ENCODE peak calls at places on chromosomes 6 and 20, in six cellular contexts. Q is fibroblast of lung, L is GM10248, X is progenitor cell of endocrine pancreas, D is psoas muscle, B is activated B cell treated with CpG ODN at 0.5 μM for 24 hours. Z is an unnamed sample.

GRCh38 chr6:33696076-33696475 is 15.4 kb downstream of the UQCC2 start:
- DNase-seq in Q (no peak), L (no peak), X (no peak), D (peak), B (no peak), Z (no peak)

GRCh38 chr6:161374971-161375873 is 101.4 kb upstream of the AGPAT4 start:
- DNase-seq in Q (peak), L (no peak), X (no peak), D (peak), B (no peak), Z (no peak)

GRCh38 chr20:53797085-53797484 is 203.4 kb upstream of the ZNF217 start:
- DNase-seq in Q (no peak), L (no peak), X (no peak), D (no peak), B (no peak), Z (no peak)

GRCh38 chr20:19885981-19886665 is 128.1 kb downstream of the RIN2 start:
- DNase-seq in Q (peak), L (no peak), X (no peak), D (peak), B (no peak), Z (no peak)

GRCh38 chr20:57928181-57928967 is 218.6 kb upstream of the PMEPA1 start:
- DNase-seq in Q (peak), L (no peak), X (no peak), D (no peak), B (no peak), Z (no peak)

GRCh38 chr6:39430968-39431523 is 108.5 kb upstream of the KCNK16 start:
- DNase-seq in Q (peak), L (no peak), X (no peak), D (peak), B (no peak), Z (no peak)

GRCh38 chr6:33695451-33695855 is 16.0 kb downstream of the UQCC2 start:
- DNase-seq in Q (no peak), L (no peak), X (no peak), D (peak), B (no peak), Z (no peak)

GRCh38 chr20:13723015-13723414 is 61.7 kb downstream of the ESF1 start:
- DNase-seq in Q (no peak), L (no peak), X (no peak), D (no peak), B (no peak), Z (no peak)

GRCh38 chr20:44650777-44651493 is 564 bp downstream of the ADA start:
- DNase-seq in Q (no peak), L (no peak), X (no peak), D (peak), B (peak), Z (peak)

GRCh38 chr6:112176175-112176574 is 78.2 kb downstream of the LAMA4 start:
- DNase-seq in Q (no peak), L (no peak), X (no peak), D (no peak), B (no peak), Z (no peak)

GRCh38 chr6:121823437-121823851 is 388.0 kb downstream of the GJA1 start:
- DNase-seq in Q (peak), L (no peak), X (no peak), D (no peak), B (no peak), Z (no peak)

GRCh38 chr20:47319517-47320252 is 36.8 kb downstream of the ZMYND8 start:
- DNase-seq in Q (peak), L (no peak), X (peak), D (no peak), B (no peak), Z (no peak)

GRCh38 chr20:10682939-10683338 is 9.1 kb upstream of the JAG1 start:
- DNase-seq in Q (no peak), L (no peak), X (no peak), D (no peak), B (no peak), Z (no peak)

GRCh38 chr6:167791036-167791779 is 35.5 kb upstream of the AFDN start:
- DNase-seq in Q (no peak), L (no peak), X (no peak), D (no peak), B (no peak), Z (no peak)

GRCh38 chr6:31729515-31729978 is 448 bp upstream of the DDAH2 start:
- DNase-seq in Q (peak), L (peak), X (peak), D (peak), B (peak), Z (peak)

GRCh38 chr6:140040391-140040790 is 665.9 kb upstream of the CITED2 start:
- DNase-seq in Q (peak), L (no peak), X (no peak), D (no peak), B (no peak), Z (no peak)

GRCh38 chr6:100979269-100979668 is 98.1 kb upstream of the ASCC3 start:
- DNase-seq in Q (no peak), L (no peak), X (no peak), D (no peak), B (no peak), Z (no peak)

GRCh38 chr6:38213275-38213674 is 393.7 kb downstream of the ZFAND3 start:
- DNase-seq in Q (no peak), L (no peak), X (no peak), D (no peak), B (no peak), Z (no peak)

GRCh38 chr6:117449549-117450439 is 24.1 kb upstream of the ROS1 start:
- DNase-seq in Q (peak), L (peak), X (peak), D (no peak), B (no peak), Z (peak)

GRCh38 chr6:23308166-23308565 is 738.8 kb downstream of the HDGFL1 start:
- DNase-seq in Q (no peak), L (no peak), X (no peak), D (no peak), B (no peak), Z (no peak)

GRCh38 chr20:57465486-57465885 is 59.5 kb downstream of the CTCFL start:
- DNase-seq in Q (no peak), L (no peak), X (no peak), D (peak), B (no peak), Z (no peak)

GRCh38 chr20:34579936-34580587 is 21.5 kb downstream of the MAP1LC3A start:
- DNase-seq in Q (peak), L (peak), X (no peak), D (no peak), B (no peak), Z (peak)

GRCh38 chr6:89351632-89352328 is 742 bp downstream of the UBE2J1 start:
- DNase-seq in Q (no peak), L (no peak), X (no peak), D (no peak), B (no peak), Z (no peak)

GRCh38 chr6:30888472-30889137 is 4.3 kb downstream of the DDR1 start:
- DNase-seq in Q (peak), L (no peak), X (no peak), D (no peak), B (no peak), Z (no peak)

GRCh38 chr20:62782149-62782892 is 14.0 kb upstream of the MRGBP start:
- DNase-seq in Q (no peak), L (no peak), X (no peak), D (no peak), B (no peak), Z (no peak)

GRCh38 chr6:46815130-46815529 is 21.9 kb downstream of the MEP1A start:
- DNase-seq in Q (peak), L (no peak), X (no peak), D (no peak), B (no peak), Z (no peak)

GRCh38 chr20:61668064-61668463 is 397.6 kb downstream of the TAF4 start:
- DNase-seq in Q (no peak), L (no peak), X (no peak), D (no peak), B (no peak), Z (no peak)

GRCh38 chr6:37783025-37783825 is 36.3 kb upstream of the ZFAND3 start:
- DNase-seq in Q (peak), L (peak), X (no peak), D (peak), B (no peak), Z (peak)

GRCh38 chr6:38131527-38131965 is 312.0 kb downstream of the ZFAND3 start:
- DNase-seq in Q (peak), L (no peak), X (no peak), D (no peak), B (no peak), Z (peak)

GRCh38 chr6:579339-579738 is 77.6 kb downstream of the HUS1B start:
- DNase-seq in Q (no peak), L (no peak), X (no peak), D (no peak), B (no peak), Z (no peak)
- TF ChIP-seq CTCF in Q (peak), L (no peak), X (peak), D (no peak), B (no peak), Z (no peak)

GRCh38 chr6:110999634-111000270 is 17.9 kb downstream of the RPF2 start:
- DNase-seq in Q (peak), L (no peak), X (no peak), D (no peak), B (no peak), Z (no peak)
- TF ChIP-seq CTCF in Q (peak), L (no peak), X (peak), D (peak), B (no peak), Z (peak)

GRCh38 chr20:15902493-15902892 is 670.8 kb downstream of the KIF16B start:
- DNase-seq in Q (no peak), L (no peak), X (no peak), D (no peak), B (no peak), Z (peak)
- TF ChIP-seq CTCF in Q (no peak), L (no peak), X (no peak), D (no peak), B (no peak), Z (no peak)

DNA sequence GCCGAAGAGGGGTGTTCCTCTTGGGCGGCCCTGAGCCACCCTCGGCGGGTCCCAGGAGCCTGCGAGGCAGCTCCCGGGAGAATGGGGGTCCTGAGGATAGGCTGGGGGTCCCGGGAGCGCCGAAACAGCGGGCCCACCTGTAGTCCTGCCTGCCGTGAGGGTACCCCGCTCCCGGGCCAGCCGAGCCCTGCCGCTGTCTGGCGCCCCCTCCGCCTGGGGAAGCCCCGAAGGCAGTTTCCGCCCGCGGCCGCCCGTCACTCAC is 280 bp downstream of the SPATA2 start:
- DNase-seq in Q (no peak), L (no peak), X (no peak), D (no peak), B (no peak), Z (no peak)
- TF ChIP-seq CTCF in Q (peak), L (no peak), X (no peak), D (no peak), B (no peak), Z (no peak)

GRCh38 chr6:51398793-51399192 is 580.1 kb downstream of the TFAP2B start:
- DNase-seq in Q (no peak), L (no peak), X (no peak), D (no peak), B (no peak), Z (no peak)
- TF ChIP-seq CTCF in Q (no peak), L (peak), X (no peak), D (no peak), B (no peak), Z (no peak)